ENCODE peak calls at places on chromosomes 2 and 18, in five cellular contexts. N is SK-N-SH, V is Panc1, U is K562, O is A549. S is an unnamed sample.

GRCh38 chr2:27133195-27133875 is 1.1 kb downstream of the PREB start:
- DNase-seq in V (no peak), N (peak), O (no peak), U (no peak), S (no peak)

GRCh38 chr2:222795671-222796357 is 65.0 kb upstream of the ACSL3 start:
- DNase-seq in N (no peak), U (no peak), O (no peak), V (no peak), S (no peak)

GRCh38 chr2:56687169-56687568 is 503.4 kb downstream of the CCDC85A start:
- DNase-seq in U (no peak), N (no peak), O (no peak), V (no peak), S (no peak)

GRCh38 chr2:39435254-39435653 is 1.8 kb downstream of the MAP4K3 start:
- DNase-seq in U (no peak), N (no peak), O (no peak), V (no peak), S (no peak)

GRCh38 chr2:199955007-199955338 is 318 bp downstream of the TYW5 start:
- DNase-seq in V (no peak), N (no peak), O (no peak), U (no peak), S (no peak)

GRCh38 chr2:217805679-217806479 is 196.9 kb downstream of the TNS1 start:
- DNase-seq in O (no peak), U (no peak), V (no peak), N (no peak), S (no peak)

GRCh38 chr18:71529708-71530303 is 1014.3 kb downstream of the CBLN2 start:
- DNase-seq in N (no peak), V (no peak), U (no peak), O (no peak), S (no peak)

GRCh38 chr18:45850021-45850420 is 24.5 kb downstream of the SIGLEC15 start:
- DNase-seq in O (peak), N (no peak), V (no peak), U (no peak), S (no peak)

GRCh38 chr2:136255648-136256461 is 137.9 kb upstream of the CXCR4 start:
- DNase-seq in V (no peak), N (no peak), O (no peak), U (no peak), S (peak)

GRCh38 chr18:21484851-21485636 is 115.5 kb downstream of the ESCO1 start:
- DNase-seq in U (no peak), O (no peak), N (no peak), V (no peak), S (no peak)

GRCh38 chr2:179302764-179303561 is 38.3 kb upstream of the SESTD1 start:
- DNase-seq in V (no peak), U (no peak), O (no peak), N (no peak), S (no peak)

GRCh38 chr18:60987963-60988362 is 345.3 kb upstream of the CDH20 start:
- DNase-seq in O (no peak), U (no peak), N (no peak), V (no peak), S (no peak)

GRCh38 chr2:235027558-235028214 is 75.9 kb downstream of the SH3BP4 start:
- DNase-seq in N (no peak), O (peak), V (no peak), U (no peak), S (no peak)

GRCh38 chr2:102342888-102343287 is 12.7 kb upstream of the IL18R1 start:
- DNase-seq in V (no peak), U (no peak), O (no peak), N (no peak), S (no peak)

GRCh38 chr2:68429311-68429826 is 37.7 kb downstream of the FBXO48 start:
- DNase-seq in U (no peak), O (no peak), N (no peak), V (no peak), S (no peak)

GRCh38 chr2:38534746-38535403 is 67.9 kb downstream of the HNRNPLL start:
- DNase-seq in O (no peak), V (no peak), N (no peak), U (no peak), S (no peak)

GRCh38 chr18:74498712-74499629 is 2.8 kb downstream of the CNDP2 start:
- DNase-seq in V (no peak), N (no peak), O (no peak), U (peak), S (peak)

GRCh38 chr2:71498261-71498701 is 44.9 kb downstream of the DYSF start:
- DNase-seq in U (no peak), N (no peak), V (peak), O (peak), S (no peak)

GRCh38 chr18:61957801-61958516 is 65.2 kb upstream of the RNF152 start:
- DNase-seq in U (peak), N (no peak), O (no peak), V (no peak), S (no peak)

GRCh38 chr2:44570149-44570678 is 208.5 kb downstream of the CAMKMT start:
- DNase-seq in U (no peak), O (no peak), N (no peak), V (no peak), S (no peak)

GRCh38 chr2:233455006-233455405 is 100.7 kb downstream of the DGKD start:
- DNase-seq in O (no peak), V (no peak), N (no peak), U (no peak), S (no peak)

GRCh38 chr2:224039080-224039769 is at the start of gene SERPINE2:
- DNase-seq in O (peak), U (no peak), V (no peak), N (peak), S (peak)

GRCh38 chr2:157838442-157839161 is 37.5 kb downstream of the ACVR1 start:
- DNase-seq in O (peak), N (peak), V (no peak), U (peak), S (peak)

GRCh38 chr18:9941660-9942059 is 27.8 kb downstream of the VAPA start:
- DNase-seq in U (no peak), N (no peak), V (no peak), O (no peak), S (no peak)

GRCh38 chr2:119338826-119339561 is 27.6 kb downstream of the C2orf76 start:
- DNase-seq in N (no peak), O (no peak), U (peak), V (no peak), S (peak)

GRCh38 chr2:70062270-70062669 is 25.0 kb upstream of the PCBP1 start:
- DNase-seq in N (no peak), U (no peak), O (no peak), V (no peak), S (no peak)

GRCh38 chr18:36839835-36840234 is 10.9 kb downstream of the KIAA1328 start:
- DNase-seq in N (no peak), U (no peak), V (no peak), O (no peak), S (no peak)

GRCh38 chr2:113117594-113118262 is 9.7 kb upstream of the IL1RN start:
- DNase-seq in V (no peak), O (no peak), U (peak), N (no peak), S (no peak)

GRCh38 chr2:96142217-96143113 is 2.8 kb downstream of the DUSP2 start:
- DNase-seq in U (peak), N (no peak), O (no peak), V (no peak), S (no peak)

GRCh38 chr2:153871231-153872221 is at the start of gene GALNT13:
- DNase-seq in V (no peak), O (peak), U (no peak), N (peak), S (no peak)

GRCh38 chr2:219104107-219105050 is 43.7 kb upstream of the IHH start:
- DNase-seq in O (peak), V (no peak), U (peak), N (peak), S (peak)

GRCh38 chr18:26457611-26458350 is 90.6 kb downstream of the KCTD1 start:
- DNase-seq in O (no peak), N (no peak), U (peak), V (no peak), S (no peak)
- TF ChIP-seq CTCF in O (no peak), N (no peak), U (peak), V (peak), S (no peak)

DNA sequence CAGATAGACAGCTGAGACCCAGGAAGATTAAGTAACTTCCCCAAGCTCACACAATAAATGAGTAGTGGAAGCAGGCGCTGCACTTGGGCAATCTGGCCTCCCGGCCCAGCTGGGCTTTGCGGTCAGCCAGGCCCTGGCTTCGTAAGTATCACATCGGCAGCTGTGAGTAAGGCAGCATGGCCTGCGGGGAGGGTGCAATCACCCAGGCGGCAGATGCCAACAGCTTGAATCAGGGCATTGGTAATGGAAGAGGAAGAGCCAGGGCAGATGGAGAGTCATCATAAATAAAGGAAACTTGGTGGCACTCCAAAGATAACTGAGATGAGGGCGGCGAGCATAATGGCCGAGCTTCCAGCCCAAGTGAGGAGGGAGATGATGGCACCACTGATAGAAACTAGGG is 217.9 kb upstream of the PID1 start:
- DNase-seq in O (no peak), U (no peak), N (peak), V (peak), S (peak)
- TF ChIP-seq REST in O (no peak), U (no peak), N (no peak), V (no peak), S (no peak)

GRCh38 chr18:5463390-5463789 is 80.4 kb downstream of the EPB41L3 start:
- DNase-seq in O (no peak), N (no peak), U (no peak), V (no peak), S (peak)
- H3K27ac ChIP-seq in O (no peak), N (no peak), U (no peak), V (no peak), S (peak)

GRCh38 chr2:164126960-164127359 is 391.2 kb upstream of the FIGN start:
- DNase-seq in U (no peak), V (no peak), O (no peak), N (no peak), S (no peak)
- TF ChIP-seq CTCF in U (no peak), V (peak), O (peak), N (peak), S (no peak)

DNA sequence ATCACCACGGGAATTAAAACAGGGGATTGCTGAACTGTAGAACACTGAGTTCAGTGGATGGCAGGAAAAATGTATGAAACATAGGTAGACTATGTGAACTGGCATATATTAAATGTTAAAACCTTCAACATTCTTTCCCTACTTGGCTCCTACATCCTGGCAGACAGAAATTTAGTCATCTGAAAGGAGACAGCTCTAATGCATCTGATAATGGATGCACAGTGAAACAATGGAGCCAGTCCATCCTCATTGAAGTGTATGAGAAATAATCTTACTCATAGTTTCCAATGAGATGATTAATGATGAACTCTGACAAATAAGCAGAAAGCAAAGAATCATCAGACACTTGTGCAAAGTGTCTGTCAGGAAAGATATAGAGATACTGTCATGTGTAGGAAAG is 1629.7 kb upstream of the TMEFF2 start:
- DNase-seq in N (no peak), O (peak), V (no peak), U (no peak), S (no peak)
- TF ChIP-seq REST in N (no peak), O (no peak), V (no peak), U (no peak), S (no peak)

GRCh38 chr2:127651987-127652550 is 6.1 kb downstream of the GPR17 start:
- DNase-seq in O (no peak), N (peak), V (no peak), U (no peak), S (no peak)
- H3K27ac ChIP-seq in O (no peak), N (no peak), V (no peak), U (no peak), S (no peak)

S was measured in HL-60.